ENCODE peak calls at places on chromosome 14, in eight cellular contexts. D is ovary; I is Peyer's patch; V is IMR-90; U is kidney epithelial cell; W is left ventricle myocardium inferior; M is CD8-positive, alpha-beta T cell; Y is adrenal gland. S is an unnamed sample. For H3K27me3 and H3K36me3, the result is how much of the 10 kb centered on the place peaks cover.

GRCh38 chr14:89617142-89617460 is 200.1 kb upstream of the FOXN3 start:
- DNase-seq in D (no peak), I (no peak), V (no peak), U (no peak), W (no peak), M (no peak), Y (no peak), S (no peak)

GRCh38 chr14:105258846-105259245 is 10.5 kb downstream of the BTBD6 start:
- DNase-seq in D (no peak), I (no peak), V (peak), U (no peak), W (no peak), M (no peak), Y (no peak), S (no peak)

GRCh38 chr14:104433401-104434213 is 146.0 kb upstream of the C14orf180 start:
- DNase-seq in D (no peak), I (no peak), V (no peak), U (no peak), W (no peak), M (no peak), Y (peak), S (no peak)

GRCh38 chr14:89327771-89328212 is 89.2 kb downstream of the FOXN3 start:
- DNase-seq in D (no peak), I (no peak), V (peak), U (no peak), W (no peak), M (no peak), Y (no peak), S (no peak)

GRCh38 chr14:66746316-66747006 is 238.5 kb downstream of the GPHN start:
- DNase-seq in D (no peak), I (no peak), V (peak), U (peak), W (no peak), M (no peak), Y (peak), S (peak)

GRCh38 chr14:35215110-35215872 is 76.9 kb upstream of the PSMA6 start:
- DNase-seq in D (no peak), I (no peak), V (peak), U (peak), W (no peak), M (no peak), Y (no peak), S (no peak)

GRCh38 chr14:52918486-52918885 is 32.4 kb downstream of the FERMT2 start:
- DNase-seq in D (no peak), I (no peak), V (peak), U (no peak), W (no peak), M (peak), Y (no peak), S (no peak)

GRCh38 chr14:69241577-69241976 is 18.4 kb upstream of the GALNT16 start:
- DNase-seq in D (no peak), I (no peak), V (no peak), U (no peak), W (no peak), M (no peak), Y (no peak), S (no peak)

GRCh38 chr14:105187935-105188524 is 6.9 kb upstream of the NUDT14 start:
- DNase-seq in D (no peak), I (peak), V (no peak), U (no peak), W (no peak), M (no peak), Y (no peak), S (no peak)

GRCh38 chr14:20998674-20999366 is at the start of gene SLC39A2:
- DNase-seq in D (no peak), I (peak), V (peak), U (peak), W (peak), M (no peak), Y (no peak), S (peak)

GRCh38 chr14:35384386-35385041 is 20.0 kb downstream of the NFKBIA start:
- DNase-seq in D (peak), I (peak), V (peak), U (no peak), W (peak), M (no peak), Y (peak), S (no peak)

GRCh38 chr14:35369701-35370191 is 34.8 kb downstream of the NFKBIA start:
- DNase-seq in D (no peak), I (no peak), V (no peak), U (no peak), W (no peak), M (no peak), Y (peak), S (no peak)

GRCh38 chr14:98682031-98682430 is 590.0 kb downstream of the BCL11B start:
- DNase-seq in D (no peak), I (no peak), V (no peak), U (no peak), W (no peak), M (no peak), Y (no peak), S (no peak)

GRCh38 chr14:42112108-42112507 is 505.4 kb downstream of the LRFN5 start:
- DNase-seq in D (no peak), I (no peak), V (peak), U (no peak), W (no peak), M (no peak), Y (no peak), S (no peak)

GRCh38 chr14:69260979-69261605 is 1.1 kb downstream of the GALNT16 start:
- DNase-seq in D (no peak), I (peak), V (no peak), U (no peak), W (peak), M (no peak), Y (no peak), S (peak)

GRCh38 chr14:68568907-68569545 is 223.8 kb downstream of the ZFP36L1 start:
- DNase-seq in D (no peak), I (no peak), V (no peak), U (no peak), W (no peak), M (no peak), Y (no peak), S (no peak)

GRCh38 chr14:97459180-97459579 is 662.0 kb downstream of the VRK1 start:
- DNase-seq in D (no peak), I (no peak), V (no peak), U (no peak), W (no peak), M (no peak), Y (no peak), S (no peak)

GRCh38 chr14:56423591-56423991 is 156.0 kb upstream of the TMEM260 start:
- DNase-seq in D (no peak), I (no peak), V (peak), U (no peak), W (no peak), M (no peak), Y (no peak), S (no peak)

GRCh38 chr14:41609704-41610183 is 3.1 kb downstream of the LRFN5 start:
- DNase-seq in D (no peak), I (no peak), V (peak), U (no peak), W (peak), M (no peak), Y (peak), S (peak)

GRCh38 chr14:90467501-90467900 is 70.7 kb downstream of the CALM1 start:
- DNase-seq in D (no peak), I (no peak), V (no peak), U (no peak), W (no peak), M (no peak), Y (no peak), S (no peak)

DNA sequence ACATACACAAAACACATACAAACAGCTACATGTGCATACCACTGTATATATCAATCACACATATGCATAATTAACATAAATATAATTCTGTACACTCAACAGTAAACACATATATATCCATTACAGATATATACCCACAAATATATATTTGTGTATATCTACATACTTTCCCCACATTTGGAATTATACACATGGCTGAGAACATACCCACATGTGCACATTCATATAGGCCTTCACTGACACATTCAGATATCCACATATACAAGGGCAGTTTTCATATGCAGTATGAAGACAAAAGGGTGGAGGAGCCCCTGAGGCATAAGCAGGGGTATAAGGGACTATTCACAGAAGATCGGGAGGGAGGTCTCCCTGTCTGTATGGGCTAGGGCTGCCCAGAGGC is 5.8 kb downstream of the CDH24 start:
- DNase-seq in D (no peak), I (no peak), V (no peak), U (no peak), W (no peak), M (no peak), Y (no peak), S (no peak)
- H3K27me3 ChIP-seq in D (under half), I (under half), V (under half), U (under half), W (under half), M (under half), Y (under half), S (under half)

GRCh38 chr14:77507762-77508161 is 9.1 kb upstream of the ISM2 start:
- DNase-seq in D (no peak), I (no peak), V (no peak), U (no peak), W (no peak), M (no peak), Y (no peak), S (no peak)

GRCh38 chr14:77509366-77509765 is 10.8 kb upstream of the ISM2 start:
- DNase-seq in D (no peak), I (no peak), V (no peak), U (no peak), W (no peak), M (no peak), Y (no peak), S (no peak)

GRCh38 chr14:77511486-77512162 is 13.0 kb upstream of the ISM2 start:
- DNase-seq in D (no peak), I (no peak), V (no peak), U (no peak), W (no peak), M (no peak), Y (no peak), S (no peak)

GRCh38 chr14:77508249-77508648 is 9.6 kb upstream of the ISM2 start:
- DNase-seq in D (no peak), I (no peak), V (peak), U (peak), W (no peak), M (no peak), Y (peak), S (no peak)

GRCh38 chr14:77508876-77509275 is 10.3 kb upstream of the ISM2 start:
- DNase-seq in D (no peak), I (no peak), V (no peak), U (no peak), W (no peak), M (no peak), Y (no peak), S (no peak)
- H3K36me3 ChIP-seq in D (under half), I (under half), V (under half), U (under half), W (half or more), M (under half), Y (under half), S (under half)

GRCh38 chr14:61031026-61031425 is 50.0 kb downstream of the SLC38A6 start:
- DNase-seq in D (no peak), I (no peak), V (no peak), U (no peak), W (no peak), M (no peak), Y (no peak), S (no peak)

GRCh38 chr14:61019537-61019936 is 38.5 kb downstream of the SLC38A6 start:
- DNase-seq in D (no peak), I (no peak), V (no peak), U (no peak), W (no peak), M (no peak), Y (no peak), S (no peak)

GRCh38 chr14:61026523-61026922 is 45.5 kb downstream of the SLC38A6 start:
- DNase-seq in D (no peak), I (no peak), V (no peak), U (no peak), W (no peak), M (no peak), Y (no peak), S (no peak)

DNA sequence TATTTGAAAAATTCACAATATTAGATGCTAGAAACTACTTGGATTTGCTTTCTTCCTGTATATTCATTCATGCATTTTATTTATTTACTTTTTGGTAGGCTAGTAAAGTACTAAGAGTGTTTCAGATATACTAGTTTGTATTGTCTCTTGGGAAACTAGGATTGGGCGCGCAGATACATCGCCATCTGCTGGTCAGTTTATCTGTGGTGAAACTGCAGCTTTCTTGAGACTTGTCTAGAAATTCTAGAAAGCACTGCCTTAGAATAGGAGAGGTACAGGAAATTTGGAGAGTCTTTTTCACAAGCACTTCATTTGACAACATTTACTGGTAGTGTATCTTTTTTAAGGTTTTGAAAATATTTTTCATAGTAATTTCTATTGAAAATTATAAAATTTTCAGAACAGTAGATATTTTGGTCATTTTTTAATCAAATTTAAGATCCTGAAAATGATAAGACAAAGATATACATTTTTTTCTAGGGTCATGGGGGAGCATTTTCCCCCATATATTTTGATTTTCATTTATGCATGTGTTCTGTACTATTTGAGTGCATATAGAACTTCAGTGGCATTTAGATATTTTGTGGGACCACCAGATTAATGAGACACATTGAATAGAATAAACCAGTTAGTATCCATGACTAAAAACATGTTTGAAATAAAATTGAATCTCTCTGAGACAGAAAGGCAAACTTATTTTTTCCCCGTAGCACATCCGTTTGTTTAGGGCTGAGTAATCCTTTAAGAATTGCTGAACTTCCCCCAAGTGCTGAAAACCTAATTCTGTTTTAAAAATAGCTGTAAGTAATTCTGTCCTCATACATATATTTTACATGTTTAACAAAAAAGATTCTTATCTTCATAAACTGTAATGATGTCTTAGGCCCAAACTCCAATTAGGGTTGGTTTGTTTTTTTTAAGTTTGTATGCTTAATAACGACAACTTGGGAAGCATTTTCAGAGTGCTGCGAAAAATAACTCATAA is 44.5 kb downstream of the SLC38A6 start:
- DNase-seq in D (peak), I (no peak), V (peak), U (peak), W (peak), M (peak), Y (peak), S (peak)
- TF ChIP-seq CTCF in D (peak), I (peak), V (peak), U (peak), W (peak), M (peak), Y (peak), S (peak)

GRCh38 chr14:91577632-91578233 is 67.6 kb upstream of the PPP4R3A start:
- DNase-seq in D (no peak), I (no peak), V (no peak), U (no peak), W (no peak), M (no peak), Y (no peak), S (no peak)
- H3K27me3 ChIP-seq in D (under half), I (under half), V (under half), U (under half), W (half or more), M (under half), Y (under half), S (under half)

GRCh38 chr14:96086032-96086431 is 46.9 kb downstream of the C14orf132 start:
- DNase-seq in D (no peak), I (no peak), V (peak), U (peak), W (no peak), M (no peak), Y (no peak), S (peak)
- H3K36me3 ChIP-seq in D (under half), I (under half), V (under half), U (under half), W (under half), M (under half), Y (under half), S (under half)

DNA sequence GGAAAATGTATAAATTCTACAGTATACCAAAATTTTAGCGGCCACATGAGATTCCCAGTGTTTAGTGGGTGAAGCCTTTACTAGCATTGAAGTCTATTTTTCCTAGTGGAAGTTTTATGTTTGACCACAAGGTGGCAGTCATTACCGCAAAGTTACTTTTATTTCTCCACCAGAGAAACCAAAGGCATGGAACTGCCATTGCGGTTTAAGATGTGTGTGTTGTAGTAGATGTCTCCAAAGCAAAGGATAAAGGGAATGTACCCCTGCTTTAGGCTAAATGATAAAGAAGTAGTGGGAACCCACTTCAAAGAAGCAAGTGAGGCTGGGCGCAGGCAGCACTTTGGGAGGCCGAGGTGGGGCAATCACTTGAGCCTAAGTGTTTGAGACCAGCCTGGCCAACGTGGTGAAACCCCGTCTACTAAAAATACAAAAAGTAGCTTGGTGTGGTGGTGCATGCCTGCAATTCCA is 140.5 kb downstream of the PRKCH start:
- DNase-seq in D (no peak), I (no peak), V (peak), U (no peak), W (no peak), M (no peak), Y (no peak), S (peak)
- TF ChIP-seq CTCF in D (peak), I (peak), V (peak), U (peak), W (peak), M (peak), Y (peak), S (peak)

DNA sequence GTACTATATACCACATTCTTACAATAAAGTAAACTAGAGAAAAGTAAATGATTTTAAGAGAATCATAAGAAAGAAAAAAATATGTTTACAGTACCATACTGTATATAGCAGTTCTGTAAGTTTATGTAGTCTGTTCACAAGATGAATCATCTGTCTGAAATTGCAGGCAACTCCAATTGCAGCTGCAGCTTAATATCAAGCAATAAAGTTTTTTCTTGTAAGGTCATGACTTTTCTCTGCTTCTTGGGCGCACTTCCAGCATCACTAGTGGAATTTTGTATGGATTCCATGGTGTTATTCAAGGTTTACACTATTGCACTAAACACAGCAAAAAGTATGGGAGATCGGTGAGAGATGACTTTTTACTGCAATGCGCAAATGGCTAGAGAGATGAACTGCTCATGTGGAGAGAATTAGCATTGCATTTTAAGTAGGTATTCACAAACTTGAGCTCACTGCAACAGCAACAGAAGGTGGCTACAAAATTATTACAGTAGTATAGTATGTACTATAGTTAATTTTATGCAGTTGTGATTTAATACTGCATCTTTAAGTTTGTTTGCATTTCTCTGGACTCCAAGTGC is 445.4 kb upstream of the OR4E1 start:
- DNase-seq in D (no peak), I (no peak), V (peak), U (no peak), W (no peak), M (no peak), Y (no peak), S (no peak)
- H3K27me3 ChIP-seq in D (under half), I (under half), V (under half), U (under half), W (under half), M (under half), Y (under half), S (under half)

DNA sequence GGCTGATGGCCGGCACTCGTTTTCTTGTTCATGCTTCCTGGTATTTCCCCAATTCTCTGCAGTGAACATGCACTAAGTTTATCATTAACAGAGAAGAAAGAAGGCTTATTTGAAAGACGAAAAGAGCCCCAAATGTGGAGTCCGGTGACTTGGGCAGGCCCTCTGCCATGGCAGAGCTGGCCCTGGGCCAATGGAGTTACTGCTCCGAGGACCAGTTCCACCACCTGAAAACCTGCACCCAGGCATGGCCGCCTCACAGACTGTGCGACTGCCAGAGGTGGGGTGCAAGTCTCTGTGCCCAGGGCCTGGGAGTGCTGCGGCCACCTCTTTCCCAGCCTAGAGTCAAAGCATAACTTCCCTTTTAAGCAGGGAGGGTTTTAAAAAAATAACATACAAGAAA is 24.9 kb downstream of the DEGS2 start:
- DNase-seq in D (no peak), I (no peak), V (no peak), U (no peak), W (no peak), M (no peak), Y (no peak), S (no peak)
- H3K36me3 ChIP-seq in D (under half), I (half or more), V (under half), U (under half), W (under half), M (half or more), Y (half or more), S (under half)